ENCODE peak calls at places on chromosomes 6 and 20, in four cellular contexts. E is NCI-H1092, M is GM06990, Y is SW 1271. Z is an unnamed sample.

GRCh38 chr6:148110925-148111324 is 231.7 kb upstream of the SASH1 start:
- DNase-seq in E (no peak), M (no peak), Y (no peak), Z (no peak)

GRCh38 chr6:38239719-38240451 is 399.8 kb downstream of the BTBD9 start:
- DNase-seq in E (peak), M (no peak), Y (no peak), Z (peak)

GRCh38 chr6:99348823-99349619 is 453 bp downstream of the FAXC start:
- DNase-seq in E (no peak), M (no peak), Y (no peak), Z (peak)

GRCh38 chr6:27406085-27406484 is 17.5 kb downstream of the ZNF391 start:
- DNase-seq in E (no peak), M (no peak), Y (no peak), Z (no peak)

GRCh38 chr6:89501239-89501638 is 68.3 kb downstream of the ANKRD6 start:
- DNase-seq in E (no peak), M (no peak), Y (no peak), Z (no peak)

GRCh38 chr6:35368038-35368887 is 25.9 kb downstream of the PPARD start:
- DNase-seq in E (no peak), M (peak), Y (no peak), Z (peak)

GRCh38 chr6:163806761-163807499 is 392.4 kb downstream of the QKI start:
- DNase-seq in E (no peak), M (no peak), Y (no peak), Z (no peak)

GRCh38 chr6:112035446-112035845 is 18.5 kb upstream of the CCN6 start:
- DNase-seq in E (no peak), M (no peak), Y (no peak), Z (no peak)

GRCh38 chr20:14434379-14435136 is 97.1 kb upstream of the FLRT3 start:
- DNase-seq in E (no peak), M (no peak), Y (no peak), Z (no peak)

GRCh38 chr6:32622545-32623401 is 14.4 kb upstream of the HLA-DQA1 start:
- DNase-seq in E (no peak), M (peak), Y (no peak), Z (peak)

GRCh38 chr20:35886537-35886936 is 67.8 kb downstream of the SCAND1 start:
- DNase-seq in E (no peak), M (no peak), Y (no peak), Z (no peak)

GRCh38 chr6:37496951-37497885 is 2.5 kb downstream of the CCDC167 start:
- DNase-seq in E (no peak), M (no peak), Y (no peak), Z (no peak)

GRCh38 chr6:3294921-3295871 is 36.4 kb downstream of the PSMG4 start:
- DNase-seq in E (no peak), M (no peak), Y (no peak), Z (no peak)

GRCh38 chr6:135493218-135493961 is 4.2 kb downstream of the AHI1 start:
- DNase-seq in E (no peak), M (no peak), Y (no peak), Z (no peak)

GRCh38 chr20:2509468-2509781 is 710 bp upstream of the ZNF343 start:
- DNase-seq in E (no peak), M (no peak), Y (no peak), Z (no peak)

GRCh38 chr20:58449703-58450138 is 60.7 kb downstream of the VAPB start:
- DNase-seq in E (no peak), M (no peak), Y (no peak), Z (no peak)

GRCh38 chr6:26363882-26364825 is 844 bp upstream of the BTN3A2 start:
- DNase-seq in E (no peak), M (no peak), Y (no peak), Z (no peak)

GRCh38 chr20:40603057-40603651 is 85.9 kb downstream of the MAFB start:
- DNase-seq in E (no peak), M (no peak), Y (no peak), Z (no peak)

GRCh38 chr6:113146878-113147277 is 710.3 kb upstream of the MARCKS start:
- DNase-seq in E (no peak), M (no peak), Y (no peak), Z (no peak)

GRCh38 chr6:18216411-18216810 is 47.9 kb downstream of the DEK start:
- DNase-seq in E (no peak), M (no peak), Y (no peak), Z (peak)

GRCh38 chr20:57214427-57214826 is 52.0 kb downstream of the BMP7 start:
- DNase-seq in E (no peak), M (no peak), Y (no peak), Z (no peak)

GRCh38 chr20:44134897-44135810 is 51.8 kb downstream of the JPH2 start:
- DNase-seq in E (peak), M (no peak), Y (no peak), Z (no peak)

GRCh38 chr6:48817714-48818113 is 645.3 kb downstream of the MMUT start:
- DNase-seq in E (no peak), M (no peak), Y (no peak), Z (no peak)

GRCh38 chr20:38751360-38751976 is 3.2 kb downstream of the ACTR5 start:
- DNase-seq in E (no peak), M (no peak), Y (no peak), Z (peak)

GRCh38 chr6:35044145-35044745 is 96.9 kb downstream of the TCP11 start:
- DNase-seq in E (no peak), M (no peak), Y (no peak), Z (no peak)

Z was measured in GM13976.